ENCODE peak calls at places on chromosomes 6 and 20, in six cellular contexts. One of them, this sample, is unnamed.

GRCh38 chr6:166907373-166907841 is 48.9 kb downstream of the RNASET2 start:
- DNase-seq in stimulated activated CD4-positive, alpha-beta T cell treated with anti-CD3 and anti-CD28 coated beads, TNF-alpha, amount 100 ng/mL, for 24 hours: no peak
- DNase-seq in stimulated activated CD8-positive, alpha-beta memory T cell treated with anti-CD3 and anti-CD28 coated beads, Interleukin-15, amount 100 ng/mL, for 4 hours: no peak
- DNase-seq in HT1080: no peak
- DNase-seq in putamen: no peak
- DNase-seq in ACHN: no peak
- DNase-seq in this sample: peak

GRCh38 chr20:33839591-33839990 is 28.4 kb downstream of the CHMP4B start:
- DNase-seq in stimulated activated CD4-positive, alpha-beta T cell treated with anti-CD3 and anti-CD28 coated beads, TNF-alpha, amount 100 ng/mL, for 24 hours: no peak
- DNase-seq in stimulated activated CD8-positive, alpha-beta memory T cell treated with anti-CD3 and anti-CD28 coated beads, Interleukin-15, amount 100 ng/mL, for 4 hours: no peak
- DNase-seq in HT1080: no peak
- DNase-seq in putamen: no peak
- DNase-seq in ACHN: no peak
- DNase-seq in this sample: no peak

GRCh38 chr20:40016359-40016758 is 672.7 kb downstream of the MAFB start:
- DNase-seq in stimulated activated CD4-positive, alpha-beta T cell treated with anti-CD3 and anti-CD28 coated beads, TNF-alpha, amount 100 ng/mL, for 24 hours: no peak
- DNase-seq in stimulated activated CD8-positive, alpha-beta memory T cell treated with anti-CD3 and anti-CD28 coated beads, Interleukin-15, amount 100 ng/mL, for 4 hours: no peak
- DNase-seq in HT1080: no peak
- DNase-seq in putamen: no peak
- DNase-seq in ACHN: no peak
- DNase-seq in this sample: no peak

GRCh38 chr6:4358414-4359107 is 223.2 kb upstream of the ECI2 start:
- DNase-seq in stimulated activated CD4-positive, alpha-beta T cell treated with anti-CD3 and anti-CD28 coated beads, TNF-alpha, amount 100 ng/mL, for 24 hours: peak
- DNase-seq in stimulated activated CD8-positive, alpha-beta memory T cell treated with anti-CD3 and anti-CD28 coated beads, Interleukin-15, amount 100 ng/mL, for 4 hours: no peak
- DNase-seq in HT1080: peak
- DNase-seq in putamen: peak
- DNase-seq in ACHN: peak
- DNase-seq in this sample: no peak

GRCh38 chr20:10636326-10636818 is 37.4 kb downstream of the JAG1 start:
- DNase-seq in stimulated activated CD4-positive, alpha-beta T cell treated with anti-CD3 and anti-CD28 coated beads, TNF-alpha, amount 100 ng/mL, for 24 hours: no peak
- DNase-seq in stimulated activated CD8-positive, alpha-beta memory T cell treated with anti-CD3 and anti-CD28 coated beads, Interleukin-15, amount 100 ng/mL, for 4 hours: no peak
- DNase-seq in HT1080: peak
- DNase-seq in putamen: no peak
- DNase-seq in ACHN: no peak
- DNase-seq in this sample: no peak

GRCh38 chr20:13822459-13822858 is 37.6 kb downstream of the NDUFAF5 start:
- DNase-seq in stimulated activated CD4-positive, alpha-beta T cell treated with anti-CD3 and anti-CD28 coated beads, TNF-alpha, amount 100 ng/mL, for 24 hours: no peak
- DNase-seq in stimulated activated CD8-positive, alpha-beta memory T cell treated with anti-CD3 and anti-CD28 coated beads, Interleukin-15, amount 100 ng/mL, for 4 hours: no peak
- DNase-seq in HT1080: no peak
- DNase-seq in putamen: no peak
- DNase-seq in ACHN: no peak
- DNase-seq in this sample: peak

GRCh38 chr6:112936476-112936875 is 589.3 kb downstream of the RFPL4B start:
- DNase-seq in stimulated activated CD4-positive, alpha-beta T cell treated with anti-CD3 and anti-CD28 coated beads, TNF-alpha, amount 100 ng/mL, for 24 hours: no peak
- DNase-seq in stimulated activated CD8-positive, alpha-beta memory T cell treated with anti-CD3 and anti-CD28 coated beads, Interleukin-15, amount 100 ng/mL, for 4 hours: no peak
- DNase-seq in HT1080: no peak
- DNase-seq in putamen: no peak
- DNase-seq in ACHN: no peak
- DNase-seq in this sample: no peak

GRCh38 chr6:85449388-85449817 is 480 bp upstream of the NT5E start:
- DNase-seq in stimulated activated CD4-positive, alpha-beta T cell treated with anti-CD3 and anti-CD28 coated beads, TNF-alpha, amount 100 ng/mL, for 24 hours: peak
- DNase-seq in stimulated activated CD8-positive, alpha-beta memory T cell treated with anti-CD3 and anti-CD28 coated beads, Interleukin-15, amount 100 ng/mL, for 4 hours: peak
- DNase-seq in HT1080: no peak
- DNase-seq in putamen: no peak
- DNase-seq in ACHN: peak
- DNase-seq in this sample: peak

GRCh38 chr6:29995346-29995777 is 53.0 kb downstream of the HLA-A start:
- DNase-seq in stimulated activated CD4-positive, alpha-beta T cell treated with anti-CD3 and anti-CD28 coated beads, TNF-alpha, amount 100 ng/mL, for 24 hours: no peak
- DNase-seq in stimulated activated CD8-positive, alpha-beta memory T cell treated with anti-CD3 and anti-CD28 coated beads, Interleukin-15, amount 100 ng/mL, for 4 hours: no peak
- DNase-seq in HT1080: peak
- DNase-seq in putamen: no peak
- DNase-seq in ACHN: peak
- DNase-seq in this sample: no peak

GRCh38 chr6:21999012-21999528 is 297.8 kb downstream of the PRL start:
- DNase-seq in stimulated activated CD4-positive, alpha-beta T cell treated with anti-CD3 and anti-CD28 coated beads, TNF-alpha, amount 100 ng/mL, for 24 hours: no peak
- DNase-seq in stimulated activated CD8-positive, alpha-beta memory T cell treated with anti-CD3 and anti-CD28 coated beads, Interleukin-15, amount 100 ng/mL, for 4 hours: no peak
- DNase-seq in HT1080: peak
- DNase-seq in putamen: no peak
- DNase-seq in ACHN: peak
- DNase-seq in this sample: no peak

GRCh38 chr6:136317023-136317649 is 27.5 kb upstream of the BCLAF1 start:
- DNase-seq in stimulated activated CD4-positive, alpha-beta T cell treated with anti-CD3 and anti-CD28 coated beads, TNF-alpha, amount 100 ng/mL, for 24 hours: peak
- DNase-seq in stimulated activated CD8-positive, alpha-beta memory T cell treated with anti-CD3 and anti-CD28 coated beads, Interleukin-15, amount 100 ng/mL, for 4 hours: no peak
- DNase-seq in HT1080: peak
- DNase-seq in putamen: peak
- DNase-seq in ACHN: peak
- DNase-seq in this sample: peak

GRCh38 chr6:158621694-158622544 is 22.6 kb downstream of the DYNLT1 start:
- DNase-seq in stimulated activated CD4-positive, alpha-beta T cell treated with anti-CD3 and anti-CD28 coated beads, TNF-alpha, amount 100 ng/mL, for 24 hours: no peak
- DNase-seq in stimulated activated CD8-positive, alpha-beta memory T cell treated with anti-CD3 and anti-CD28 coated beads, Interleukin-15, amount 100 ng/mL, for 4 hours: no peak
- DNase-seq in HT1080: no peak
- DNase-seq in putamen: no peak
- DNase-seq in ACHN: no peak
- DNase-seq in this sample: peak

GRCh38 chr6:37524025-37524647 is 24.4 kb upstream of the CCDC167 start:
- DNase-seq in stimulated activated CD4-positive, alpha-beta T cell treated with anti-CD3 and anti-CD28 coated beads, TNF-alpha, amount 100 ng/mL, for 24 hours: no peak
- DNase-seq in stimulated activated CD8-positive, alpha-beta memory T cell treated with anti-CD3 and anti-CD28 coated beads, Interleukin-15, amount 100 ng/mL, for 4 hours: no peak
- DNase-seq in HT1080: no peak
- DNase-seq in putamen: no peak
- DNase-seq in ACHN: no peak
- DNase-seq in this sample: no peak

GRCh38 chr6:40340957-40341356 is 246.2 kb downstream of the LRFN2 start:
- DNase-seq in stimulated activated CD4-positive, alpha-beta T cell treated with anti-CD3 and anti-CD28 coated beads, TNF-alpha, amount 100 ng/mL, for 24 hours: no peak
- DNase-seq in stimulated activated CD8-positive, alpha-beta memory T cell treated with anti-CD3 and anti-CD28 coated beads, Interleukin-15, amount 100 ng/mL, for 4 hours: no peak
- DNase-seq in HT1080: no peak
- DNase-seq in putamen: no peak
- DNase-seq in ACHN: no peak
- DNase-seq in this sample: no peak

GRCh38 chr20:24034820-24035219 is 46.2 kb upstream of the GGTLC1 start:
- DNase-seq in stimulated activated CD4-positive, alpha-beta T cell treated with anti-CD3 and anti-CD28 coated beads, TNF-alpha, amount 100 ng/mL, for 24 hours: no peak
- DNase-seq in stimulated activated CD8-positive, alpha-beta memory T cell treated with anti-CD3 and anti-CD28 coated beads, Interleukin-15, amount 100 ng/mL, for 4 hours: no peak
- DNase-seq in HT1080: no peak
- DNase-seq in putamen: no peak
- DNase-seq in ACHN: no peak
- DNase-seq in this sample: no peak